ENCODE peak calls at places on chromosome 15, in six cellular contexts. H is naive thymus-derived CD4-positive, alpha-beta T cell; O is uterus; E is stomach; R is spleen; W is adrenal gland. L is an unnamed sample. For H3K9me3, the result is how much of the 10 kb centered on the place peaks cover.

GRCh38 chr15:82020588-82020987 is 25.2 kb downstream of the MEX3B start:
- DNase-seq in O (no peak), E (no peak), H (no peak), W (no peak), R (no peak), L (no peak)

GRCh38 chr15:32861741-32862140 is 143.9 kb downstream of the GREM1 start:
- DNase-seq in O (no peak), W (peak), E (no peak), H (no peak), R (peak), L (no peak)

GRCh38 chr15:31164573-31164912 is 63.0 kb upstream of the TRPM1 start:
- DNase-seq in H (no peak), E (no peak), R (no peak), O (no peak), W (no peak), L (no peak)

GRCh38 chr15:69380726-69381105 is 33.4 kb upstream of the KIF23 start:
- DNase-seq in W (peak), E (no peak), O (no peak), R (no peak), H (no peak), L (no peak)

GRCh38 chr15:73168487-73168886 is 116.2 kb downstream of the NEO1 start:
- DNase-seq in R (no peak), E (no peak), H (no peak), O (no peak), W (no peak), L (no peak)

GRCh38 chr15:90701880-90702630 is 15.1 kb upstream of the BLM start:
- DNase-seq in E (no peak), R (no peak), H (no peak), O (no peak), W (no peak), L (no peak)

GRCh38 chr15:68378595-68378994 is 53.4 kb downstream of the ITGA11 start:
- DNase-seq in O (no peak), H (no peak), R (no peak), W (no peak), E (no peak), L (no peak)

GRCh38 chr15:68316061-68316804 is 38.7 kb downstream of the FEM1B start:
- DNase-seq in O (peak), H (no peak), E (peak), R (peak), W (no peak), L (no peak)

GRCh38 chr15:47184003-47184404 is 533.3 kb upstream of the SEMA6D start:
- DNase-seq in H (no peak), R (peak), E (no peak), O (no peak), W (no peak), L (no peak)

GRCh38 chr15:37107071-37107753 is 6.9 kb upstream of the MEIS2 start:
- DNase-seq in W (peak), O (peak), E (no peak), H (no peak), R (no peak), L (no peak)

GRCh38 chr15:31265090-31265870 is 61.4 kb upstream of the KLF13 start:
- DNase-seq in H (peak), W (peak), O (peak), R (peak), E (peak), L (no peak)

GRCh38 chr15:62841269-62841628 is 201.3 kb upstream of the TPM1 start:
- DNase-seq in O (no peak), W (no peak), E (no peak), H (no peak), R (no peak), L (no peak)

GRCh38 chr15:69784808-69785550 is 312.7 kb downstream of the TLE3 start:
- DNase-seq in O (no peak), R (peak), H (no peak), W (no peak), E (no peak), L (no peak)

GRCh38 chr15:40046721-40047412 is 7.9 kb upstream of the SRP14 start:
- DNase-seq in O (no peak), H (no peak), W (peak), R (peak), E (no peak), L (no peak)

GRCh38 chr15:39247574-39247973 is 333.3 kb upstream of the THBS1 start:
- DNase-seq in H (no peak), R (no peak), E (no peak), W (no peak), O (no peak), L (no peak)

GRCh38 chr15:67900621-67901147 is 60.8 kb upstream of the RNU6-1 start:
- DNase-seq in E (no peak), R (no peak), H (no peak), W (no peak), O (no peak), L (no peak)

GRCh38 chr15:35657679-35658201 is 111.8 kb upstream of the DPH6 start:
- DNase-seq in O (no peak), W (no peak), R (no peak), E (no peak), H (no peak), L (no peak)

GRCh38 chr15:68275165-68275746 is 2.3 kb upstream of the FEM1B start:
- DNase-seq in O (no peak), H (no peak), W (no peak), R (no peak), E (peak), L (no peak)

GRCh38 chr15:90647326-90647725 is 69.8 kb upstream of the BLM start:
- DNase-seq in H (no peak), W (no peak), R (no peak), O (peak), E (no peak), L (no peak)

GRCh38 chr15:66565141-66565595 is 630 bp downstream of the LCTL start:
- DNase-seq in E (no peak), R (peak), O (no peak), H (no peak), W (no peak), L (no peak)

GRCh38 chr15:82081904-82082810 is 36.3 kb upstream of the MEX3B start:
- DNase-seq in W (no peak), O (no peak), E (no peak), R (no peak), H (no peak), L (no peak)

GRCh38 chr15:82943176-82943575 is 9.3 kb downstream of the HOMER2 start:
- DNase-seq in O (no peak), W (no peak), E (no peak), R (peak), H (no peak), L (no peak)

GRCh38 chr15:74209997-74210573 is 7.5 kb upstream of the STRA6 start:
- DNase-seq in H (no peak), O (no peak), W (no peak), R (no peak), E (no peak), L (no peak)

GRCh38 chr15:41429003-41429890 is 12.4 kb downstream of the RTF1 start:
- DNase-seq in O (no peak), R (no peak), E (no peak), W (no peak), H (no peak), L (no peak)

GRCh38 chr15:49847937-49848823 is 227.3 kb downstream of the DTWD1 start:
- DNase-seq in R (no peak), O (no peak), W (no peak), H (no peak), E (no peak), L (no peak)

GRCh38 chr15:59879506-59879905 is 124.6 kb upstream of the FOXB1 start:
- DNase-seq in W (no peak), R (no peak), H (no peak), O (no peak), E (no peak), L (no peak)

GRCh38 chr15:68797589-68798377 is 22.9 kb downstream of the ANP32A start:
- DNase-seq in R (no peak), H (no peak), O (no peak), E (no peak), W (no peak), L (no peak)

GRCh38 chr15:70775160-70775559 is 11.8 kb upstream of the UACA start:
- DNase-seq in H (no peak), W (no peak), E (no peak), O (no peak), R (no peak), L (no peak)

GRCh38 chr15:22253676-22254408 is 173.5 kb downstream of the OR4M2 start:
- DNase-seq in O (no peak), E (no peak), W (no peak), H (no peak), R (no peak), L (peak)

GRCh38 chr15:73560501-73561117 is 72.6 kb downstream of the NPTN start:
- DNase-seq in O (no peak), W (no peak), E (no peak), R (no peak), H (no peak), L (no peak)

GRCh38 chr15:62559049-62559733 is 394.1 kb upstream of the C2CD4B start:
- DNase-seq in E (no peak), R (no peak), O (peak), W (no peak), H (no peak), L (no peak)

GRCh38 chr15:66581972-66582537 is 16.3 kb upstream of the LCTL start:
- DNase-seq in H (no peak), R (no peak), E (no peak), W (no peak), O (no peak), L (no peak)

GRCh38 chr15:61116830-61117229 is 112.3 kb downstream of the RORA start:
- DNase-seq in W (no peak), R (no peak), E (no peak), H (no peak), O (no peak), L (no peak)

GRCh38 chr15:75107905-75108838 is 84.8 kb downstream of the PPCDC start:
- DNase-seq in W (no peak), H (peak), E (peak), O (no peak), R (peak), L (peak)

GRCh38 chr15:62889734-62890505 is 152.6 kb upstream of the TPM1 start:
- DNase-seq in H (no peak), O (peak), R (no peak), W (no peak), E (no peak), L (no peak)

GRCh38 chr15:83848315-83849050 is 194.6 kb downstream of the ADAMTSL3 start:
- DNase-seq in H (no peak), E (no peak), W (no peak), O (no peak), R (no peak), L (no peak)

DNA sequence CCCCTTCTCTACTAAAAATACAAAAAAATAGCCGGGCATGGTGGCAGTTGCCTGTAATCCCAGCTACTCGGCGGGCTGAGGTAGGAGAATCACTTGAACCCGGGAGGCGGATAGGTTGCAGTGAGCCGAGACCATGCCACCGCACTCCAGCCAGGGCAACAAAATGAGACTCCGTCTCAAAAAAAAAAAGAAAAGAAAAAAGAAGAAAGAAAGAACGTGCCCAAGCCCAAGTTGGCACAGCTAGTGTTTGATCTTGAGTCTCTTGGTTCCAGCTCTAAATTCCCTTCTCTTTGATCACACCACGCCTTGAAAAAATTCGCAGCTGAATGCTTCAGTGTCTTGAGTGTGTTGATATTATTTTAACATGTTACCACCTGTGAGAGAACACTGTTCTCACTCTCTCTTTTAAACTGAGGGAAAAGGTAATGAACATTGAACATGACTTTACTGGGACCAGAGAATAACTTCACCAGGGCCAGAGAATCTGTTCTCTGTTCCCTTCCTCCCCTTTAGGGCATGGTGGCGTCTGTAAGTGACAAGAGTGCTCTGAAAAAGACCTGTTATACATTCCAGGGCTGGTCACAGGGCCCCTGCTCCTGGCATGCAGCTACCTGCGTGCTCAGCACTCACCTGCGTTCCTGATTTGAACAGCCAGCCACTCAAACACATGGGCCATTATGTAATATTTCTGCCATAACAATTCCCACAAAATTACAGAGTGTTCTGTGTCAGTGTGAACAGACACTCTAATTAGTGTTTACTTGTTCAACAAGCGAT is 19.0 kb downstream of the SLCO3A1 start:
- DNase-seq in H (no peak), E (peak), R (no peak), W (no peak), O (no peak), L (no peak)
- H3K27ac ChIP-seq in H (no peak), E (peak), R (no peak), W (no peak), O (no peak), L (no peak)

GRCh38 chr15:52783929-52784798 is 6.0 kb downstream of the ONECUT1 start:
- DNase-seq in E (no peak), W (no peak), R (peak), O (no peak), H (no peak), L (peak)

GRCh38 chr15:52787123-52787503 is 3.0 kb downstream of the ONECUT1 start:
- DNase-seq in H (no peak), O (no peak), E (no peak), W (no peak), R (no peak), L (no peak)

GRCh38 chr15:52786436-52787122 is 3.6 kb downstream of the ONECUT1 start:
- DNase-seq in O (no peak), W (no peak), H (no peak), R (no peak), E (no peak), L (no peak)

GRCh38 chr15:52784799-52785671 is 5.1 kb downstream of the ONECUT1 start:
- DNase-seq in W (no peak), R (no peak), H (no peak), O (no peak), E (no peak), L (no peak)

DNA sequence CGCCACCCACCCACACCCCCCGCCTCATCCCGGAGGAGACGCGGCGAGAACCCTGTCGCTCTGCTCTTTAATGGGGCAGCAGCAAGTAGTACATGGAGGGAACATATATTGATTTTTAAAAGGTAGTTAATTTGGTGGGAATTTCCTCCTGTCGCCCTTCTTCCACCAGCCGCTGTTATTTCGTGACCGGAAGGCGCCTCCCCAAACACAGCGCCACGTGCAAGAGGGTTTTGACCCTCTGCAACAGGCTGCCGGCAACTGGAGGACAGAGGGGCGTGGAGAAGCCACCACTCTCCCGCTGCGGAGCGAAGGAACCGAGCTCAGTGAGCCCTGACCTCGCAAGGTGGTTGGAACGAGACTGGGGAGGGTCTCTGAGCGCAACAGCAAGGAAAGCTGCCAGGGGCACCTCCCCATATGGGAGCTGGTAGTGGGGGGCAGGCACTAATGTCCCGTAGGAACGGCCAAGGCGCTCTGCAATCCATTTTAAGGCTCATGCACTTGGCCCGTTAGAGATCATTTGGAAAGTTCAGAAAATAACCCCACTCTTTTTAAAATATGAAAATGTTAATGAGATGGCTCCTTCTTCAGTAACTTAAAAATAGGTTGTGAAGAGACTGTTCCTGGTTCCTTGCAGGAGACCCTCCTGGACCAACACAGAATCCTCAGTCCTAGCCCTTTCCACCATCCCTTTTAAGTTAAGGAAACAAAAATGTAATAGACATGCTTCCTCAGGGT is 4.3 kb downstream of the ONECUT1 start:
- DNase-seq in W (no peak), O (no peak), R (no peak), H (no peak), E (no peak), L (no peak)
- H3K9me3 ChIP-seq in W (under half), O (under half), R (under half), H (under half), E (under half), L (under half)

GRCh38 chr15:45657769-45658545 is 23.1 kb downstream of the SQOR start:
- DNase-seq in E (no peak), R (no peak), W (no peak), H (no peak), O (no peak), L (no peak)
- H3K27ac ChIP-seq in E (peak), R (no peak), W (no peak), H (no peak), O (no peak), L (no peak)

GRCh38 chr15:95475067-95475466 is 855.4 kb upstream of the NR2F2 start:
- DNase-seq in H (no peak), R (no peak), W (no peak), E (no peak), O (no peak), L (no peak)

GRCh38 chr15:95469601-95470000 is 860.9 kb upstream of the NR2F2 start:
- DNase-seq in W (no peak), H (no peak), R (no peak), O (no peak), E (no peak), L (no peak)

GRCh38 chr15:95468820-95469219 is 861.7 kb upstream of the NR2F2 start:
- DNase-seq in O (no peak), E (no peak), H (no peak), R (no peak), W (no peak), L (no peak)

GRCh38 chr15:95470529-95470928 is 860.0 kb upstream of the NR2F2 start:
- DNase-seq in W (no peak), R (no peak), H (no peak), O (no peak), E (no peak), L (no peak)

GRCh38 chr15:95470997-95471692 is 859.4 kb upstream of the NR2F2 start:
- DNase-seq in O (no peak), E (no peak), H (no peak), R (no peak), W (peak), L (no peak)
- H3K9me3 ChIP-seq in O (under half), E (under half), H (under half), R (under half), W (under half), L (under half)

DNA sequence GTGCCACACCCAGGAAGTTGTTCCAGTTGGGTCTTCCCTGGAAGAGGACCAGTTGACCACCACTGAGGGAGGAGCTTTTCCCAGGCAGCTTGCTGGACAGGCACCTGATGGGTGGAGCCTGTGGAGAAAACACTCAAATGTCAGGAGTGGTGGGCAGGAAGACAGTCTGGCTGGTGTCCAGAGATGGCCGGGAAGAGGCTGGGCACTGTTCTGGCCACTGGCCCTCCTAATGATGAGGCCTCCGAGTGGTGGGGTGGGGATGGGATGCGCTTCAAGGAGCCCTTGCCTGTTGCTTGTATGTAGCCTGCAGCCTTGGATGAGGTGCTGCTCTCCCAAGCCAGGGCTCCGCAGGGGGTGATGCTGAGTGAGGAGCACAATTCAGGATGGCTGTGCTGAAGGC is 12.3 kb downstream of the PLEKHO2 start:
- DNase-seq in W (peak), O (peak), R (no peak), E (no peak), H (no peak), L (no peak)
- H3K27ac ChIP-seq in W (no peak), O (peak), R (peak), E (peak), H (no peak), L (no peak)

DNA sequence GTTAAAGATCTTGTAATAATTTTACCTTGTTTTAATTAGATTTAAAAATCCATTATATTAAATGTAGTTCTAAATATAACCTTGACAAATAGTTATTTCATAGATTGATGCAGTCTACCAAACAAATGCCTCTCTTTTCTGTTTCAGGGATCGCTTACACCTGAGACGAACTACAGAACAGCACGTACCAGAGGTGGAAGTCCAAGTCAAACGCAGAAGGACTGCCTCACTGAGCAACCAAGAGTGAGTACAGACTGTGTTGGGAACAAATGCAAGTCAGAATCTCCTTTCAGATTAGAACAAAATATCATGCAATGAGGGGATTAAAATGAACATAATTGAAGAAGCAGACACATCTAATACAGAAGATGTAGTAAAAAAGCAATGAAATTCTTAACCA is 7.2 kb downstream of the SNRPN start:
- DNase-seq in O (no peak), W (no peak), H (no peak), E (no peak), R (no peak), L (no peak)
- H3K9me3 ChIP-seq in O (under half), W (under half), H (under half), E (under half), R (half or more), L (under half)

DNA sequence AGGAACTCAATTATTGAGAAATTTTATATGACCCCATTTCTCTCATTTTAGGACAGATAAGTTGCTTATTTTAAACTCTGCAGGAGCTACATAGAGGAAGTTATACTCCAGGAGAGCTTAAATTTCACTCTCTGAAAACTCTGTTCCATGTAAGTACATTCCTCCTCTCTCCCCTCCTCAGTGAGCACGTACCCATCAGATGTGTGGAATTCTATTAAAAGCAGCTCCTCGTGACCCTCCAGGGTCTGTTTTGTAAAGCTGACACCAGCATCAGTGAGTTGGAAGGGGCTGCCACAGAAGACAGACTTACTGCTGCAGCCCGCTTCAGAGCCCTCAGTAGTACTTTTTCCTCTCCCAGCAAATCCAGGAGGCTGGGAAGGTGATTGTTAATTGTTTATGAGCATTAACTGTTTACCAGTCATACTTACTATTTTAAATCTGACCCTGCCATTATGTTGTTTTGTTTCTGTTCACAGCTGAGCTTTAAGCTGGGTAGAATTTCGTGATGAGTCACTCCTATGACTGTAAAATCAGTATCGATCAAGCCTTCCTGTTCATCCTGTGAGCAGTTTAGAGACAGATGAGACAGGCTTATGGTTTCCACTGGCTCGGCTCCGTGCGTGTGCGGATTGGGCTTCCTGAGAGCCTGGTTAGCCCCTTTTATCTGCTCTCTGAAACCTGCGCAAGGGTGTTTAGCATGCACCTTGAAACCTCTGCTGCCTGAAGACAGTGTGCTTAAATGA is 20.4 kb downstream of the IGF1R start:
- DNase-seq in E (no peak), O (no peak), R (no peak), W (no peak), H (peak), L (no peak)
- H3K27ac ChIP-seq in E (no peak), O (peak), R (no peak), W (peak), H (no peak), L (no peak)

L was measured in CD8-positive, alpha-beta memory T cell.